ENCODE peak calls at places on chromosomes 1 and 21, in eight cellular contexts. One of them, this sample, is unnamed.

GRCh38 chr21:46028547-46029200 is 47.1 kb downstream of the COL6A1 start:
- DNase-seq in osteocyte: no peak
- DNase-seq in colonic mucosa: no peak
- DNase-seq in GM13977: no peak
- DNase-seq in nephron progenitor cell: no peak
- DNase-seq in A549: no peak
- DNase-seq in CD8-positive, alpha-beta T cell: no peak
- DNase-seq in omental fat pad: no peak
- DNase-seq in this sample: no peak

GRCh38 chr1:2204384-2205190 is 10.0 kb upstream of the FAAP20 start:
- DNase-seq in osteocyte: no peak
- DNase-seq in nephron progenitor cell: peak
- DNase-seq in GM13977: peak
- DNase-seq in CD8-positive, alpha-beta T cell: no peak
- DNase-seq in omental fat pad: no peak
- DNase-seq in A549: no peak
- DNase-seq in colonic mucosa: peak
- DNase-seq in this sample: peak

GRCh38 chr1:36096500-36097412 is 8.1 kb downstream of the ADPRS start:
- DNase-seq in colonic mucosa: no peak
- DNase-seq in osteocyte: no peak
- DNase-seq in omental fat pad: no peak
- DNase-seq in CD8-positive, alpha-beta T cell: no peak
- DNase-seq in A549: peak
- DNase-seq in nephron progenitor cell: peak
- DNase-seq in GM13977: no peak
- DNase-seq in this sample: no peak

GRCh38 chr1:247857986-247858356 is 984 bp downstream of the TRIM58 start:
- DNase-seq in A549: no peak
- DNase-seq in colonic mucosa: no peak
- DNase-seq in nephron progenitor cell: no peak
- DNase-seq in omental fat pad: no peak
- DNase-seq in osteocyte: no peak
- DNase-seq in CD8-positive, alpha-beta T cell: no peak
- DNase-seq in GM13977: no peak
- DNase-seq in this sample: no peak

GRCh38 chr1:12527564-12527963 is 90.4 kb downstream of the DHRS3 start:
- DNase-seq in GM13977: no peak
- DNase-seq in CD8-positive, alpha-beta T cell: no peak
- DNase-seq in A549: no peak
- DNase-seq in colonic mucosa: no peak
- DNase-seq in osteocyte: no peak
- DNase-seq in omental fat pad: no peak
- DNase-seq in nephron progenitor cell: no peak
- DNase-seq in this sample: no peak

GRCh38 chr1:125064481-125064880 is 3879.7 kb downstream of the SRGAP2C start:
- DNase-seq in osteocyte: peak
- DNase-seq in GM13977: no peak
- DNase-seq in colonic mucosa: no peak
- DNase-seq in omental fat pad: no peak
- DNase-seq in nephron progenitor cell: no peak
- DNase-seq in A549: no peak
- DNase-seq in CD8-positive, alpha-beta T cell: no peak
- DNase-seq in this sample: no peak

GRCh38 chr1:62381831-62382505 is 54.9 kb upstream of the USP1 start:
- DNase-seq in CD8-positive, alpha-beta T cell: no peak
- DNase-seq in colonic mucosa: no peak
- DNase-seq in osteocyte: no peak
- DNase-seq in omental fat pad: no peak
- DNase-seq in A549: no peak
- DNase-seq in GM13977: no peak
- DNase-seq in nephron progenitor cell: no peak
- DNase-seq in this sample: no peak

GRCh38 chr1:84960371-84960770 is 36.5 kb downstream of the MCOLN2 start:
- DNase-seq in osteocyte: no peak
- DNase-seq in omental fat pad: no peak
- DNase-seq in GM13977: no peak
- DNase-seq in colonic mucosa: no peak
- DNase-seq in nephron progenitor cell: no peak
- DNase-seq in A549: no peak
- DNase-seq in CD8-positive, alpha-beta T cell: no peak
- DNase-seq in this sample: no peak

GRCh38 chr1:10132852-10133251 is 77.5 kb upstream of the KIF1B start:
- DNase-seq in colonic mucosa: no peak
- DNase-seq in omental fat pad: no peak
- DNase-seq in osteocyte: no peak
- DNase-seq in GM13977: no peak
- DNase-seq in A549: no peak
- DNase-seq in nephron progenitor cell: no peak
- DNase-seq in CD8-positive, alpha-beta T cell: no peak
- DNase-seq in this sample: no peak

GRCh38 chr1:18531503-18531845 is 50.7 kb downstream of the KLHDC7A start:
- DNase-seq in osteocyte: peak
- DNase-seq in GM13977: no peak
- DNase-seq in colonic mucosa: peak
- DNase-seq in A549: no peak
- DNase-seq in nephron progenitor cell: no peak
- DNase-seq in omental fat pad: no peak
- DNase-seq in CD8-positive, alpha-beta T cell: no peak
- DNase-seq in this sample: no peak

GRCh38 chr1:208525417-208525816 is 281.2 kb upstream of the PLXNA2 start:
- DNase-seq in nephron progenitor cell: no peak
- DNase-seq in omental fat pad: no peak
- DNase-seq in GM13977: no peak
- DNase-seq in A549: no peak
- DNase-seq in osteocyte: no peak
- DNase-seq in colonic mucosa: no peak
- DNase-seq in CD8-positive, alpha-beta T cell: no peak
- DNase-seq in this sample: no peak

GRCh38 chr1:111275079-111275478 is 15.6 kb upstream of the CHIA start:
- DNase-seq in GM13977: no peak
- DNase-seq in CD8-positive, alpha-beta T cell: no peak
- DNase-seq in colonic mucosa: peak
- DNase-seq in A549: peak
- DNase-seq in omental fat pad: no peak
- DNase-seq in osteocyte: no peak
- DNase-seq in nephron progenitor cell: no peak
- DNase-seq in this sample: peak

GRCh38 chr1:167791281-167792209 is 69.8 kb downstream of the MPZL1 start:
- DNase-seq in CD8-positive, alpha-beta T cell: no peak
- DNase-seq in osteocyte: no peak
- DNase-seq in omental fat pad: peak
- DNase-seq in GM13977: no peak
- DNase-seq in nephron progenitor cell: peak
- DNase-seq in colonic mucosa: peak
- DNase-seq in A549: peak
- DNase-seq in this sample: no peak

GRCh38 chr21:39182016-39182415 is 1.2 kb downstream of the PSMG1 start:
- DNase-seq in colonic mucosa: no peak
- DNase-seq in GM13977: no peak
- DNase-seq in CD8-positive, alpha-beta T cell: no peak
- DNase-seq in omental fat pad: no peak
- DNase-seq in A549: no peak
- DNase-seq in nephron progenitor cell: no peak
- DNase-seq in osteocyte: no peak
- DNase-seq in this sample: no peak

GRCh38 chr21:39183272-39184049 is at the start of gene PSMG1:
- DNase-seq in colonic mucosa: peak
- DNase-seq in CD8-positive, alpha-beta T cell: peak
- DNase-seq in A549: peak
- DNase-seq in osteocyte: peak
- DNase-seq in GM13977: peak
- DNase-seq in nephron progenitor cell: peak
- DNase-seq in omental fat pad: peak
- DNase-seq in this sample: peak

GRCh38 chr21:39181205-39181818 is 1.9 kb downstream of the PSMG1 start:
- DNase-seq in nephron progenitor cell: no peak
- DNase-seq in osteocyte: no peak
- DNase-seq in A549: no peak
- DNase-seq in CD8-positive, alpha-beta T cell: no peak
- DNase-seq in omental fat pad: no peak
- DNase-seq in colonic mucosa: no peak
- DNase-seq in GM13977: no peak
- DNase-seq in this sample: no peak

GRCh38 chr21:39182484-39183271 is 573 bp downstream of the PSMG1 start:
- DNase-seq in omental fat pad: no peak
- DNase-seq in colonic mucosa: peak
- DNase-seq in nephron progenitor cell: no peak
- DNase-seq in osteocyte: no peak
- DNase-seq in CD8-positive, alpha-beta T cell: no peak
- DNase-seq in A549: peak
- DNase-seq in GM13977: no peak
- DNase-seq in this sample: no peak

GRCh38 chr21:39180429-39181019 is 2.7 kb downstream of the PSMG1 start:
- DNase-seq in colonic mucosa: no peak
- DNase-seq in omental fat pad: no peak
- DNase-seq in CD8-positive, alpha-beta T cell: no peak
- DNase-seq in nephron progenitor cell: no peak
- DNase-seq in A549: peak
- DNase-seq in GM13977: no peak
- DNase-seq in osteocyte: no peak
- DNase-seq in this sample: no peak
- TF ChIP-seq CTCF in colonic mucosa: no peak
- TF ChIP-seq CTCF in omental fat pad: no peak
- TF ChIP-seq CTCF in CD8-positive, alpha-beta T cell: no peak
- TF ChIP-seq CTCF in nephron progenitor cell: no peak
- TF ChIP-seq CTCF in A549: no peak
- TF ChIP-seq CTCF in GM13977: peak
- TF ChIP-seq CTCF in osteocyte: peak
- TF ChIP-seq CTCF in this sample: peak

DNA sequence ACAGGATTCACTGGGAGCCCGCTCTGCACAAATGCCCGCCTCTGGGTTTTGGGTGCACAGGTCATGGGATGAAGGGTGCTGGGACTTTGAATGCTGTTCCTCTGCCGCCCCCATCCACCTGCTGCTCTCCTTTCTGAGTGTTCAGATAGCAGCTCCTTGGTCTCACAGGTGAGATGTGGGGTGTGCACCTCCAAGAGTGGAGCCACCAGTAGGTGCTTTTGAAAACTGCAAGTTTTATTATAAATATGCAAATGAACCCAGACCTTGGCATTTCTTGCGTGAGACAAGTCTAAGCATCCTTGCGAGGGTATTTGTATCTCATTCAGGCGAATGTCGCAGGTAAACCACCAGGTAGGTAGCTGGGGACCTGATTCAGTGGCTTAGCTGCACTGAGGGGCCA is 30.2 kb downstream of the OBSCN start:
- DNase-seq in A549: no peak
- DNase-seq in omental fat pad: no peak
- DNase-seq in nephron progenitor cell: no peak
- DNase-seq in CD8-positive, alpha-beta T cell: no peak
- DNase-seq in osteocyte: no peak
- DNase-seq in GM13977: no peak
- DNase-seq in colonic mucosa: no peak
- DNase-seq in this sample: no peak
- TF ChIP-seq CTCF in A549: no peak
- TF ChIP-seq CTCF in omental fat pad: no peak
- TF ChIP-seq CTCF in nephron progenitor cell: no peak
- TF ChIP-seq CTCF in CD8-positive, alpha-beta T cell: no peak
- TF ChIP-seq CTCF in osteocyte: no peak
- TF ChIP-seq CTCF in GM13977: no peak
- TF ChIP-seq CTCF in colonic mucosa: no peak
- TF ChIP-seq CTCF in this sample: no peak

GRCh38 chr1:226688056-226688748 is 50.9 kb downstream of the ITPKB start:
- DNase-seq in nephron progenitor cell: no peak
- DNase-seq in colonic mucosa: no peak
- DNase-seq in A549: no peak
- DNase-seq in osteocyte: no peak
- DNase-seq in CD8-positive, alpha-beta T cell: no peak
- DNase-seq in GM13977: no peak
- DNase-seq in omental fat pad: no peak
- DNase-seq in this sample: no peak

GRCh38 chr1:226688852-226689251 is 50.2 kb downstream of the ITPKB start:
- DNase-seq in CD8-positive, alpha-beta T cell: no peak
- DNase-seq in colonic mucosa: no peak
- DNase-seq in nephron progenitor cell: no peak
- DNase-seq in GM13977: no peak
- DNase-seq in osteocyte: no peak
- DNase-seq in A549: no peak
- DNase-seq in omental fat pad: no peak
- DNase-seq in this sample: no peak

GRCh38 chr1:226686440-226687436 is 52.3 kb downstream of the ITPKB start:
- DNase-seq in colonic mucosa: no peak
- DNase-seq in omental fat pad: no peak
- DNase-seq in A549: no peak
- DNase-seq in osteocyte: no peak
- DNase-seq in CD8-positive, alpha-beta T cell: no peak
- DNase-seq in nephron progenitor cell: no peak
- DNase-seq in GM13977: no peak
- DNase-seq in this sample: no peak

GRCh38 chr1:226685196-226685820 is 53.8 kb downstream of the ITPKB start:
- DNase-seq in CD8-positive, alpha-beta T cell: no peak
- DNase-seq in omental fat pad: no peak
- DNase-seq in A549: no peak
- DNase-seq in osteocyte: no peak
- DNase-seq in nephron progenitor cell: no peak
- DNase-seq in colonic mucosa: no peak
- DNase-seq in GM13977: no peak
- DNase-seq in this sample: no peak

GRCh38 chr1:226687476-226687875 is 51.6 kb downstream of the ITPKB start:
- DNase-seq in omental fat pad: no peak
- DNase-seq in nephron progenitor cell: no peak
- DNase-seq in A549: no peak
- DNase-seq in colonic mucosa: no peak
- DNase-seq in osteocyte: no peak
- DNase-seq in GM13977: no peak
- DNase-seq in CD8-positive, alpha-beta T cell: peak
- DNase-seq in this sample: no peak
- TF ChIP-seq CTCF in omental fat pad: no peak
- TF ChIP-seq CTCF in nephron progenitor cell: no peak
- TF ChIP-seq CTCF in A549: no peak
- TF ChIP-seq CTCF in colonic mucosa: no peak
- TF ChIP-seq CTCF in osteocyte: no peak
- TF ChIP-seq CTCF in GM13977: peak
- TF ChIP-seq CTCF in CD8-positive, alpha-beta T cell: peak
- TF ChIP-seq CTCF in this sample: no peak

GRCh38 chr1:161723459-161724149 is 2.3 kb downstream of the FCRLB start:
- DNase-seq in colonic mucosa: no peak
- DNase-seq in nephron progenitor cell: no peak
- DNase-seq in GM13977: no peak
- DNase-seq in osteocyte: no peak
- DNase-seq in omental fat pad: no peak
- DNase-seq in A549: no peak
- DNase-seq in CD8-positive, alpha-beta T cell: no peak
- DNase-seq in this sample: no peak

GRCh38 chr1:161728376-161729226 is 7.3 kb downstream of the FCRLB start:
- DNase-seq in nephron progenitor cell: no peak
- DNase-seq in colonic mucosa: no peak
- DNase-seq in osteocyte: no peak
- DNase-seq in A549: no peak
- DNase-seq in omental fat pad: no peak
- DNase-seq in GM13977: no peak
- DNase-seq in CD8-positive, alpha-beta T cell: no peak
- DNase-seq in this sample: no peak

GRCh38 chr1:161726631-161727342 is 5.4 kb downstream of the FCRLB start:
- DNase-seq in osteocyte: peak
- DNase-seq in CD8-positive, alpha-beta T cell: peak
- DNase-seq in omental fat pad: peak
- DNase-seq in nephron progenitor cell: peak
- DNase-seq in A549: peak
- DNase-seq in colonic mucosa: peak
- DNase-seq in GM13977: peak
- DNase-seq in this sample: peak

GRCh38 chr1:161727343-161727924 is 6.1 kb downstream of the FCRLB start:
- DNase-seq in CD8-positive, alpha-beta T cell: no peak
- DNase-seq in osteocyte: no peak
- DNase-seq in GM13977: peak
- DNase-seq in nephron progenitor cell: no peak
- DNase-seq in omental fat pad: no peak
- DNase-seq in A549: no peak
- DNase-seq in colonic mucosa: peak
- DNase-seq in this sample: peak

GRCh38 chr1:161725888-161726630 is 4.7 kb downstream of the FCRLB start:
- DNase-seq in A549: peak
- DNase-seq in osteocyte: no peak
- DNase-seq in colonic mucosa: peak
- DNase-seq in GM13977: peak
- DNase-seq in omental fat pad: no peak
- DNase-seq in nephron progenitor cell: peak
- DNase-seq in CD8-positive, alpha-beta T cell: peak
- DNase-seq in this sample: peak
- TF ChIP-seq CTCF in A549: no peak
- TF ChIP-seq CTCF in osteocyte: peak
- TF ChIP-seq CTCF in colonic mucosa: no peak
- TF ChIP-seq CTCF in GM13977: no peak
- TF ChIP-seq CTCF in omental fat pad: no peak
- TF ChIP-seq CTCF in nephron progenitor cell: peak
- TF ChIP-seq CTCF in CD8-positive, alpha-beta T cell: no peak
- TF ChIP-seq CTCF in this sample: no peak